ENCODE peak calls at places on chromosome 3, in seven cellular contexts. Q, O, D, Z, T, X and W are unnamed samples.
A peak's percentile ranks its signal among the peaks of the same experiment; 100 is the strongest.

GRCh38 chr3:153343988-153344782 is 182.2 kb downstream of the RAP2B start:
- DNase-seq in X (no peak), O (no peak), T (no peak), D (no peak), Z (no peak), Q (no peak), W (no peak)

GRCh38 chr3:46725663-46726314 is 8.1 kb upstream of the PRSS50 start:
- DNase-seq in T (no peak), Z (peak; percentile 6), Q (no peak), X (no peak), O (no peak), D (no peak), W (no peak)

GRCh38 chr3:184811999-184812844 is at the start of gene VPS8:
- DNase-seq in D (peak; percentile 91), Z (peak; percentile 100), X (peak; percentile 94), T (peak; percentile 83), O (peak; percentile 99), Q (peak; percentile 92), W (peak; percentile 96)

GRCh38 chr3:66075281-66075680 is 36.6 kb upstream of the MAGI1 start:
- DNase-seq in T (no peak), O (no peak), D (no peak), Q (no peak), Z (peak; percentile 76), X (no peak), W (peak; percentile 62)

GRCh38 chr3:155465664-155466063 is 172.2 kb upstream of the STRIT1 start:
- DNase-seq in X (no peak), O (no peak), T (no peak), Z (no peak), D (no peak), Q (no peak), W (no peak)

GRCh38 chr3:190269096-190269495 is 53.1 kb downstream of the CLDN1 start:
- DNase-seq in O (no peak), Z (no peak), Q (no peak), T (no peak), X (no peak), D (no peak), W (peak; percentile 35)

GRCh38 chr3:45499529-45499928 is 95.0 kb upstream of the LIMD1 start:
- DNase-seq in D (no peak), Q (no peak), X (no peak), T (no peak), Z (peak; percentile 59), O (peak; percentile 8), W (no peak)

GRCh38 chr3:115087512-115087911 is 59.6 kb downstream of the ZBTB20 start:
- DNase-seq in Z (no peak), O (no peak), Q (no peak), D (no peak), T (no peak), X (no peak), W (no peak)

GRCh38 chr3:13207578-13207922 is 134.3 kb upstream of the IQSEC1 start:
- DNase-seq in T (no peak), X (no peak), O (no peak), Q (no peak), D (no peak), Z (no peak), W (no peak)

GRCh38 chr3:71145954-71146353 is 437.6 kb downstream of the FOXP1 start:
- DNase-seq in T (no peak), Z (no peak), D (no peak), Q (no peak), O (no peak), X (no peak), W (no peak)

GRCh38 chr3:15636028-15636709 is 34.6 kb downstream of the BTD start:
- DNase-seq in O (no peak), Q (no peak), Z (peak; percentile 84), X (no peak), T (no peak), D (no peak), W (peak; percentile 68)

GRCh38 chr3:125683067-125683844 is 88.0 kb upstream of the OSBPL11 start:
- DNase-seq in X (no peak), D (no peak), Z (no peak), T (no peak), O (no peak), Q (no peak), W (no peak)

GRCh38 chr3:42498791-42499477 is 3.5 kb upstream of the VIPR1 start:
- DNase-seq in Z (no peak), X (no peak), T (no peak), D (no peak), Q (no peak), O (no peak), W (no peak)

GRCh38 chr3:157087398-157088132 is 72.4 kb downstream of the CCNL1 start:
- DNase-seq in X (no peak), O (no peak), Q (no peak), T (no peak), D (no peak), Z (no peak), W (no peak)

GRCh38 chr3:124621498-124621897 is 108.8 kb upstream of the UMPS start:
- DNase-seq in T (no peak), O (no peak), Z (no peak), Q (no peak), X (no peak), D (no peak), W (no peak)